ENCODE peak calls at places on chromosomes 3 and 15, in four cellular contexts. One of them, this sample, is unnamed.

GRCh38 chr15:51735611-51736010 is 1.8 kb downstream of the LYSMD2 start:
- DNase-seq in fibroblast of lung: no peak
- DNase-seq in CD4-positive, alpha-beta memory T cell: peak; percentile 50
- DNase-seq in testis: no peak
- DNase-seq in this sample: peak; percentile 21

GRCh38 chr3:112109313-112109712 is 23.1 kb downstream of the C3orf52 start:
- DNase-seq in testis: no peak
- DNase-seq in fibroblast of lung: no peak
- DNase-seq in CD4-positive, alpha-beta memory T cell: no peak
- DNase-seq in this sample: no peak

GRCh38 chr15:88842156-88842555 is 38.9 kb downstream of the ACAN start:
- DNase-seq in fibroblast of lung: no peak
- DNase-seq in CD4-positive, alpha-beta memory T cell: no peak
- DNase-seq in testis: no peak
- DNase-seq in this sample: no peak

GRCh38 chr3:115245437-115245836 is 98.3 kb upstream of the ZBTB20 start:
- DNase-seq in fibroblast of lung: peak; percentile 98
- DNase-seq in CD4-positive, alpha-beta memory T cell: no peak
- DNase-seq in testis: no peak
- DNase-seq in this sample: no peak

GRCh38 chr3:160135850-160136249 is 89.4 kb upstream of the C3orf80 start:
- DNase-seq in CD4-positive, alpha-beta memory T cell: no peak
- DNase-seq in testis: no peak
- DNase-seq in fibroblast of lung: no peak
- DNase-seq in this sample: no peak

GRCh38 chr3:197613187-197613586 is 57.4 kb upstream of the BDH1 start:
- DNase-seq in fibroblast of lung: no peak
- DNase-seq in CD4-positive, alpha-beta memory T cell: peak; percentile 83
- DNase-seq in testis: no peak
- DNase-seq in this sample: peak; percentile 66

GRCh38 chr3:109071349-109072142 is 46.4 kb downstream of the MORC1 start:
- DNase-seq in CD4-positive, alpha-beta memory T cell: no peak
- DNase-seq in fibroblast of lung: no peak
- DNase-seq in testis: no peak
- DNase-seq in this sample: no peak

GRCh38 chr3:139104062-139104461 is 59.4 kb upstream of the PRR23C start:
- DNase-seq in testis: no peak
- DNase-seq in fibroblast of lung: no peak
- DNase-seq in CD4-positive, alpha-beta memory T cell: no peak
- DNase-seq in this sample: no peak

GRCh38 chr3:39255503-39256325 is 24.1 kb downstream of the CX3CR1 start:
- DNase-seq in fibroblast of lung: no peak
- DNase-seq in CD4-positive, alpha-beta memory T cell: no peak
- DNase-seq in testis: no peak
- DNase-seq in this sample: no peak

GRCh38 chr3:28667646-28668376 is 319.2 kb upstream of the AZI2 start:
- DNase-seq in testis: peak; percentile 77
- DNase-seq in CD4-positive, alpha-beta memory T cell: peak; percentile 21
- DNase-seq in fibroblast of lung: peak; percentile 43
- DNase-seq in this sample: no peak

GRCh38 chr15:101620645-101621044 is 31.5 kb downstream of the TM2D3 start:
- DNase-seq in CD4-positive, alpha-beta memory T cell: no peak
- DNase-seq in fibroblast of lung: no peak
- DNase-seq in testis: no peak
- DNase-seq in this sample: no peak

GRCh38 chr3:39406368-39407258 is at the start of gene RPSA:
- DNase-seq in testis: peak; percentile 98
- DNase-seq in CD4-positive, alpha-beta memory T cell: peak; percentile 99
- DNase-seq in fibroblast of lung: peak; percentile 95
- DNase-seq in this sample: peak; percentile 91

GRCh38 chr3:149593416-149594160 is 64.2 kb downstream of the WWTR1 start:
- DNase-seq in fibroblast of lung: no peak
- DNase-seq in CD4-positive, alpha-beta memory T cell: no peak
- DNase-seq in testis: no peak
- DNase-seq in this sample: no peak

GRCh38 chr15:82571722-82572222 is 31.5 kb upstream of the RPS17 start:
- DNase-seq in CD4-positive, alpha-beta memory T cell: no peak
- DNase-seq in testis: peak; percentile 83
- DNase-seq in fibroblast of lung: peak; percentile 82
- DNase-seq in this sample: no peak

GRCh38 chr3:36373084-36373483 is 7.2 kb upstream of the STAC start:
- DNase-seq in CD4-positive, alpha-beta memory T cell: no peak
- DNase-seq in fibroblast of lung: peak; percentile 97
- DNase-seq in testis: no peak
- DNase-seq in this sample: no peak

GRCh38 chr3:28575748-28576589 is 227.3 kb upstream of the AZI2 start:
- DNase-seq in fibroblast of lung: peak; percentile 27
- DNase-seq in CD4-positive, alpha-beta memory T cell: no peak
- DNase-seq in testis: peak; percentile 16
- DNase-seq in this sample: no peak

GRCh38 chr3:46719044-46719565 is 1.4 kb upstream of the PRSS50 start:
- DNase-seq in CD4-positive, alpha-beta memory T cell: no peak
- DNase-seq in fibroblast of lung: no peak
- DNase-seq in testis: peak; percentile 1
- DNase-seq in this sample: no peak

GRCh38 chr3:32236377-32236776 is 2.1 kb upstream of the CMTM8 start:
- DNase-seq in CD4-positive, alpha-beta memory T cell: no peak
- DNase-seq in fibroblast of lung: no peak
- DNase-seq in testis: no peak
- DNase-seq in this sample: no peak

GRCh38 chr3:189937302-189938255 is 183.1 kb downstream of the P3H2 start:
- DNase-seq in CD4-positive, alpha-beta memory T cell: no peak
- DNase-seq in testis: no peak
- DNase-seq in fibroblast of lung: peak; percentile 100
- DNase-seq in this sample: no peak

GRCh38 chr3:29764603-29765254 is 483.9 kb downstream of the RBMS3 start:
- DNase-seq in testis: peak; percentile 61
- DNase-seq in CD4-positive, alpha-beta memory T cell: no peak
- DNase-seq in fibroblast of lung: peak; percentile 79
- DNase-seq in this sample: no peak

GRCh38 chr3:9902372-9903237 is at the start of gene IL17RE:
- DNase-seq in fibroblast of lung: no peak
- DNase-seq in testis: no peak
- DNase-seq in CD4-positive, alpha-beta memory T cell: peak; percentile 23
- DNase-seq in this sample: no peak

GRCh38 chr3:128241741-128242140 is 88.5 kb downstream of the EEFSEC start:
- DNase-seq in fibroblast of lung: no peak
- DNase-seq in CD4-positive, alpha-beta memory T cell: no peak
- DNase-seq in testis: no peak
- DNase-seq in this sample: no peak

GRCh38 chr3:66439666-66440344 is 61.0 kb downstream of the LRIG1 start:
- DNase-seq in testis: no peak
- DNase-seq in CD4-positive, alpha-beta memory T cell: no peak
- DNase-seq in fibroblast of lung: peak; percentile 55
- DNase-seq in this sample: no peak

GRCh38 chr3:156676467-156677119 is 2.2 kb downstream of the TIPARP start:
- DNase-seq in CD4-positive, alpha-beta memory T cell: peak; percentile 17
- DNase-seq in fibroblast of lung: no peak
- DNase-seq in testis: no peak
- DNase-seq in this sample: no peak
- H3K4me3 ChIP-seq in CD4-positive, alpha-beta memory T cell: peak overlapping the region; percentile 71
- H3K4me3 ChIP-seq in fibroblast of lung: peak overlapping the region; percentile 82
- H3K4me3 ChIP-seq in testis: peak overlapping the region; percentile 98
- H3K4me3 ChIP-seq in this sample: peak overlapping the region; percentile 93

DNA sequence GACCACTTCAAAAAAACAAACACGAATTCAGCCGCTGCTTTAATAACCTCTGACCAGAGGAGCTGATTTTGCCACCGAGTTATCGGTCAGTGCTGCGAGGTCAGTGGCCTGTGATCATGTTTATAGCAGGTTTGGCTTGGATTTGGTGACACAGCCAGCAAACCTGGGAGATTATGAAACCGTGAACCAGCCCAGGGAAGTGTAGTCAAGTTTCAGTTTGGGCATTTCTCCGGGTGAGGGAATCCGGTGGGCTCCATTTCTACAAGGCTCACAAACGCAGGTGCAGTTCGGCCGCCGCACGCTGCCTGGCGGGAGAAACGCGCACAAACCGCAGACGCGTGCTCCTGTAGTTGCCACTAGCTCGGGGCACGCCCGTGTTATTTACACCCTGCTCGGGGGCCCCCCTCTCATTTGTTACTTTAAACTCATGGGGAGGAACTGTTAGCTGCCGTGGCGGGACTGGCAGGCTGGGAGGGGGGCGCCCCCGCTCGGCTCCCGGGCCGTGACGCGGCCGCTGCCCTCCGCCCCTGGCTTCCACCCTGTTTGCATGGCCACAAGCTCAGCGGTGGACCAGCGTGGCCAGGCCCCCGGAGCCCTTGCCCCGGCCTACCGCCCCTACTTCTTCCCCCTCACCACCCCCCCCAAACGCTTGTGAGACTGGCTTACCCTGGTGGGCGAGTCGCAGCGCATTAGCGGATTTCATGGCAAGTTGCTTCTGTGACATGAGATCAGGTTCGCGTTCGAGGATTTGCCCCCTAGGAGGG is 13.6 kb upstream of the ONECUT1 start:
- DNase-seq in testis: no peak
- DNase-seq in CD4-positive, alpha-beta memory T cell: no peak
- DNase-seq in fibroblast of lung: no peak
- DNase-seq in this sample: peak; percentile 40
- H3K27me3 ChIP-seq in testis: no peaks in the 10 kb centered on the region
- H3K27me3 ChIP-seq in CD4-positive, alpha-beta memory T cell: peaks cover 86% of the 10 kb centered on the region
- H3K27me3 ChIP-seq in fibroblast of lung: peaks cover 73% of the 10 kb centered on the region
- H3K27me3 ChIP-seq in this sample: peaks cover 90% of the 10 kb centered on the region

DNA sequence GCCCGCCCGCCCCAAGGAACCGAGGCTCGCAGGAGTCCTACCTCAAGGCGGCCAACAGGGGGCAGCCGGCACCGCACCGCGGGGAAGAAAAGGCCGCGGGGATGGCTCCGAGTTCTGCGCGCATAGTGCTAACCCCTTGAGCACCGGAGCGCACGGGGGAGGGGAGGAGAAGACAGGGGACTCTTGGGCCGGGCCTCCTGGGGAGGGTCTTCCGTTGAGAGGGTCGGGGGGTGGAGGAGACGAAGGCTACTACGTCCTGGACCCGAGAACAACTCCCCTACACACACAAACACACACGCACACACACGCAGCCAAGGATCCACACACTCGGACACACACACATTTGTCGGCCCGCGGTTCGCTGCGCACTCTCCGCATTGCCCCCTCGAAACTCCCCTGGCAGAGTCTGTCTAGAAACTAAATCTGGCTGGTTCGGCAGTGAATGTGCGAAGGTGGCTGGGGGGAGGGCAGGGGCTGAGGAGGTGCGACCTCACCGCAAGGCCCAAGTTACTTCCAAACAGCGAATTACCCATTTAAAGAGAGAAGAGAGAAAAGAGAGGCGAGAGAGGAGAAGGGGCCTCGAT is 1.8 kb downstream of the WNT5A start:
- DNase-seq in testis: peak; percentile 85
- DNase-seq in CD4-positive, alpha-beta memory T cell: no peak
- DNase-seq in fibroblast of lung: peak; percentile 86
- DNase-seq in this sample: no peak
- H3K4me3 ChIP-seq in testis: peak overlapping the region; percentile 81
- H3K4me3 ChIP-seq in CD4-positive, alpha-beta memory T cell: no peak overlapping the region
- H3K4me3 ChIP-seq in fibroblast of lung: peak overlapping the region; percentile 91
- H3K4me3 ChIP-seq in this sample: no peak overlapping the region

GRCh38 chr3:168858327-168858726 is 762.6 kb upstream of the GOLIM4 start:
- DNase-seq in fibroblast of lung: no peak
- DNase-seq in testis: no peak
- DNase-seq in CD4-positive, alpha-beta memory T cell: no peak
- DNase-seq in this sample: no peak
- H3K27me3 ChIP-seq in fibroblast of lung: no peaks in the 10 kb centered on the region
- H3K27me3 ChIP-seq in testis: no peaks in the 10 kb centered on the region
- H3K27me3 ChIP-seq in CD4-positive, alpha-beta memory T cell: no peaks in the 10 kb centered on the region
- H3K27me3 ChIP-seq in this sample: no peaks in the 10 kb centered on the region

GRCh38 chr3:52059781-52060180 is 3.4 kb upstream of the DUSP7 start:
- DNase-seq in fibroblast of lung: no peak
- DNase-seq in testis: no peak
- DNase-seq in CD4-positive, alpha-beta memory T cell: no peak
- DNase-seq in this sample: no peak

GRCh38 chr3:52056521-52056967 is at the start of gene DUSP7:
- DNase-seq in fibroblast of lung: peak; percentile 63
- DNase-seq in testis: peak; percentile 73
- DNase-seq in CD4-positive, alpha-beta memory T cell: peak; percentile 69
- DNase-seq in this sample: peak; percentile 61

GRCh38 chr3:52056968-52057805 is 816 bp upstream of the DUSP7 start:
- DNase-seq in testis: peak; percentile 100
- DNase-seq in fibroblast of lung: peak; percentile 97
- DNase-seq in CD4-positive, alpha-beta memory T cell: peak; percentile 99
- DNase-seq in this sample: peak; percentile 99

GRCh38 chr3:52057806-52058099 is 1.4 kb upstream of the DUSP7 start:
- DNase-seq in testis: no peak
- DNase-seq in CD4-positive, alpha-beta memory T cell: no peak
- DNase-seq in fibroblast of lung: no peak
- DNase-seq in this sample: no peak

DNA sequence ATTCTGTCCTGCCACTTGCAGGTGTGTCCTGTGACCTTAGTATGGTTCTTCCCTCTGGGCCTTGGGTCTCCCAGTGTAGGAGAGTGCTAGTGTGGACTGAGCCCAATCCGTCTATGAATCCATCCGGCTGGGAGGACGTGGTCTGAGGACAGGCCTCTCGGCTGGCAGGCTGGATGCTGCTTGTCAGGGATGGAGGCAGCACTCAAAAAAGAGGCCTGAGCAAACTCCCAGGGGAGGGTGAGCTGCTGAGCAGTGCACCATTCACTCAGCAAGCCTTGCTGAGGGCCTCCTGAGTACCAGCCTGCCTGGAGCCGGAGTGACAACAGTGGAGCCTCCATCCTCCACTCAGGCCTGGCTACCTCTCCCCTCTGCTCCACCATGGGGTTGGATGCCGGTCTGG is 1.7 kb upstream of the DUSP7 start:
- DNase-seq in testis: no peak
- DNase-seq in fibroblast of lung: no peak
- DNase-seq in CD4-positive, alpha-beta memory T cell: no peak
- DNase-seq in this sample: no peak
- H3K4me3 ChIP-seq in testis: no peak overlapping the region
- H3K4me3 ChIP-seq in fibroblast of lung: no peak overlapping the region
- H3K4me3 ChIP-seq in CD4-positive, alpha-beta memory T cell: no peak overlapping the region
- H3K4me3 ChIP-seq in this sample: peak overlapping the region; percentile 64

GRCh38 chr3:126085276-126085675 is 1.4 kb upstream of the SLC41A3 start:
- DNase-seq in fibroblast of lung: no peak
- DNase-seq in testis: no peak
- DNase-seq in CD4-positive, alpha-beta memory T cell: no peak
- DNase-seq in this sample: no peak
- H3K27me3 ChIP-seq in fibroblast of lung: no peaks in the 10 kb centered on the region
- H3K27me3 ChIP-seq in testis: no peaks in the 10 kb centered on the region
- H3K27me3 ChIP-seq in CD4-positive, alpha-beta memory T cell: no peaks in the 10 kb centered on the region
- H3K27me3 ChIP-seq in this sample: no peaks in the 10 kb centered on the region

DNA sequence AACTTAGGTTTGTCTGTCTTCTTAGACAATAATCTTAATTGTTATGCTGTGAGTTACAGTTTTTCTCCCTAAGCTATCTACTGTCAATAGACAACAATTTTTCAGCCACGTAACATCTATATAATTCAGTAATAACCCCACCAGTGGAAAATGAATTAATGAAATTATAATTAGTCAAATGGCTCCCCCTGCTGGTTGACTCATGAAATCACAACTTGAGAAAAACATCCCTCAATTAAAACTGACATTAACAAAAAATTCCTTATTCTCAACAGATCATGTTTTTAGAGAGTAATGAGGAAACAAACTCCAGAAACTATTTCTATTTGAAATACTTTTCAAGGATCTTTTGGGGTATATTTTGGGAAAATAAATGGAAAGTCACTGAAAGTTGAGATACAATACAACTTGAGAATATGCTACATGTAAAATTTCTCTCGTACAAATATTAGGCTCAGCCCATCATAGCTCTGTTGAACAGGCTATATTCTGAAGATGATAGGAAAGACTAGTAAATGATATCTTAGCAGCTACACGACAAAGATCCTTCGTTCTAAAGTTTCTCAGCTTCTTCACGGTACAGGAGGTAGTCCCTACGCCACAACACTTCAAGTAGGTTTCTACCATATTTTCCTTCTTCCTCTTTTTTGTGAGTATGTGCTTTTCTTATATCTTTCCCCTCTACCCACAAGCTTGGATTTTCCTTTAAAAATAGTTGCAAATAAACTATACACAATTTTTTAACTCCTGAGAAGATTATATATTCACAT is 20.7 kb downstream of the PPP1R2 start:
- DNase-seq in testis: no peak
- DNase-seq in CD4-positive, alpha-beta memory T cell: peak; percentile 56
- DNase-seq in fibroblast of lung: no peak
- DNase-seq in this sample: no peak
- H3K4me3 ChIP-seq in testis: no peak overlapping the region
- H3K4me3 ChIP-seq in CD4-positive, alpha-beta memory T cell: no peak overlapping the region
- H3K4me3 ChIP-seq in fibroblast of lung: no peak overlapping the region
- H3K4me3 ChIP-seq in this sample: no peak overlapping the region

This sample was measured in CD8-positive, alpha-beta memory T cell.